ENCODE peak calls at places on chromosomes 11 and 22, in five cellular contexts. I is naive thymus-derived CD4-positive, alpha-beta T cell; W is naive thymus-derived CD8-positive, alpha-beta T cell; K is T-helper 9 cell; Y is C1 segment of cervical spinal cord. H is an unnamed sample.

GRCh38 chr11:95231881-95232605 is 1.0 kb upstream of the SESN3 start:
- DNase-seq in I (peak), W (peak), K (peak), Y (peak), H (peak)

GRCh38 chr22:35559354-35560005 is 18.8 kb downstream of the RASD2 start:
- DNase-seq in I (no peak), W (no peak), K (no peak), Y (no peak), H (no peak)

GRCh38 chr11:97996762-97997161 is 1024.0 kb upstream of the CNTN5 start:
- DNase-seq in I (no peak), W (no peak), K (no peak), Y (no peak), H (no peak)

GRCh38 chr11:114091791-114092397 is 32.4 kb downstream of the ZBTB16 start:
- DNase-seq in I (no peak), W (no peak), K (no peak), Y (peak), H (peak)

GRCh38 chr11:57485217-57486007 is 25.1 kb downstream of the RTN4RL2 start:
- DNase-seq in I (no peak), W (no peak), K (no peak), Y (no peak), H (no peak)

GRCh38 chr11:117980280-117980679 is 5.9 kb upstream of the IL10RA start:
- DNase-seq in I (no peak), W (no peak), K (no peak), Y (no peak), H (no peak)

GRCh38 chr22:42880815-42881214 is 23.7 kb upstream of the ARFGAP3 start:
- DNase-seq in I (no peak), W (no peak), K (no peak), Y (no peak), H (no peak)

GRCh38 chr11:1151366-1152315 is 6.1 kb upstream of the MUC5AC start:
- DNase-seq in I (no peak), W (no peak), K (no peak), Y (no peak), H (no peak)

GRCh38 chr11:9285850-9286587 is 20.9 kb upstream of the DENND5A start:
- DNase-seq in I (no peak), W (no peak), K (no peak), Y (no peak), H (no peak)

GRCh38 chr11:119262668-119263351 is 54.1 kb downstream of the MCAM start:
- DNase-seq in I (no peak), W (no peak), K (no peak), Y (no peak), H (peak)

GRCh38 chr11:90330632-90331031 is 107.8 kb upstream of the CHORDC1 start:
- DNase-seq in I (no peak), W (no peak), K (no peak), Y (no peak), H (no peak)

GRCh38 chr11:47172740-47173139 is 3.9 kb downstream of the ARFGAP2 start:
- DNase-seq in I (no peak), W (no peak), K (no peak), Y (no peak), H (no peak)

GRCh38 chr11:5123802-5124521 is 14.2 kb downstream of the OR52A5 start:
- DNase-seq in I (peak), W (peak), K (peak), Y (peak), H (peak)

GRCh38 chr11:62390727-62391126 is 28.1 kb upstream of the SCGB1A1 start:
- DNase-seq in I (no peak), W (no peak), K (no peak), Y (no peak), H (no peak)

GRCh38 chr11:112540261-112540660 is 279.6 kb upstream of the PLET1 start:
- DNase-seq in I (no peak), W (no peak), K (no peak), Y (no peak), H (no peak)

GRCh38 chr11:12499071-12499470 is 121.7 kb downstream of the PARVA start:
- DNase-seq in I (no peak), W (no peak), K (no peak), Y (no peak), H (no peak)

GRCh38 chr11:72233056-72233772 is 8.6 kb downstream of the INPPL1 start:
- DNase-seq in I (no peak), W (no peak), K (no peak), Y (no peak), H (no peak)

GRCh38 chr22:38138961-38139360 is 28.5 kb upstream of the BAIAP2L2 start:
- DNase-seq in I (no peak), W (no peak), K (no peak), Y (no peak), H (no peak)

GRCh38 chr22:38775656-38776055 is 18.3 kb downstream of the DNAL4 start:
- DNase-seq in I (no peak), W (no peak), K (no peak), Y (no peak), H (no peak)

GRCh38 chr22:33443688-33444087 is 385.5 kb upstream of the SYN3 start:
- DNase-seq in I (no peak), W (no peak), K (no peak), Y (no peak), H (no peak)

GRCh38 chr11:82975882-82976281 is 74.3 kb downstream of the DDIAS start:
- DNase-seq in I (no peak), W (no peak), K (no peak), Y (no peak), H (no peak)

GRCh38 chr22:26852176-26852575 is 194.8 kb downstream of the MIAT start:
- DNase-seq in I (no peak), W (no peak), K (no peak), Y (no peak), H (no peak)

GRCh38 chr11:120810251-120810650 is 213.7 kb upstream of the TBCEL start:
- DNase-seq in I (no peak), W (no peak), K (no peak), Y (no peak), H (no peak)

GRCh38 chr11:121467965-121468364 is 15.2 kb upstream of the SORL1-AS1 start:
- DNase-seq in I (peak), W (peak), K (peak), Y (no peak), H (no peak)

GRCh38 chr22:17369553-17370035 is 334 bp downstream of the CECR2 start:
- DNase-seq in I (peak), W (no peak), K (no peak), Y (peak), H (peak)

GRCh38 chr22:24803064-24803542 is 2.9 kb upstream of the SGSM1 start:
- DNase-seq in I (peak), W (peak), K (peak), Y (no peak), H (peak)

GRCh38 chr11:64233913-64234839 is at the start of gene VEGFB:
- DNase-seq in I (peak), W (peak), K (peak), Y (peak), H (peak)